ENCODE peak calls at places on chromosomes 2 and 18, in ten cellular contexts. M is K562; S is GM23248; P is stimulated activated CD4-positive, alpha-beta T cell treated with anti-CD3 and anti-CD28 coated beads, Interleukin-12 subunit alpha, Interleukin-12 subunit beta, amount 100 ng/mL, for 4 hours; V is nephron progenitor cell; Y is left colon; I is activated CD4-positive, alpha-beta T cell treated with anti-CD3 and anti-CD28 coated beads for 24 hours; A is NCI-H510A treated with DMSO at 0.1 percent for 48 hours; R is stimulated activated CD8-positive, alpha-beta memory T cell treated with anti-CD3 and anti-CD28 coated beads, Interleukin-7, amount 100 ng/mL, for 1 hour; W is HT-29. D is an unnamed sample.

GRCh38 chr18:34789768-34790344 is 79.8 kb downstream of the DTNA start:
- DNase-seq in R (no peak), P (no peak), Y (no peak), S (peak; percentile 64), V (no peak), A (no peak), M (no peak), I (no peak), W (no peak), D (no peak)

GRCh38 chr2:16506366-16506765 is 159.3 kb downstream of the CYRIA start:
- DNase-seq in Y (no peak), A (no peak), P (no peak), R (no peak), I (no peak), V (no peak), W (no peak), S (no peak), M (peak; percentile 5), D (no peak)

GRCh38 chr2:26422947-26423629 is 21.4 kb downstream of the DRC1 start:
- DNase-seq in V (no peak), R (no peak), S (no peak), M (no peak), Y (no peak), A (no peak), W (no peak), I (no peak), P (no peak), D (no peak)

GRCh38 chr18:21218862-21219261 is 23.2 kb upstream of the GREB1L start:
- DNase-seq in M (no peak), W (no peak), V (no peak), I (no peak), R (no peak), P (no peak), A (no peak), Y (no peak), S (no peak), D (no peak)

GRCh38 chr2:225999692-226000091 is 600.2 kb downstream of the NYAP2 start:
- DNase-seq in I (no peak), P (no peak), M (no peak), V (no peak), W (no peak), Y (no peak), S (no peak), A (no peak), R (no peak), D (no peak)

GRCh38 chr2:64359892-64360657 is 93.9 kb upstream of the LGALSL start:
- DNase-seq in V (no peak), W (peak; percentile 93), Y (peak; percentile 86), A (no peak), S (peak; percentile 99), R (no peak), M (peak; percentile 52), P (peak; percentile 52), I (peak; percentile 25), D (peak; percentile 85)

GRCh38 chr18:23257686-23258565 is 122.6 kb downstream of the CABLES1 start:
- DNase-seq in P (no peak), Y (no peak), W (no peak), A (no peak), S (peak; percentile 87), V (no peak), M (no peak), R (no peak), I (no peak), D (no peak)

GRCh38 chr2:173884403-173884802 is 80.8 kb downstream of the SP3 start:
- DNase-seq in S (peak; percentile 63), W (peak; percentile 78), I (no peak), Y (no peak), R (no peak), M (peak; percentile 74), A (no peak), P (peak; percentile 16), V (peak; percentile 24), D (peak; percentile 34)

GRCh38 chr2:160269803-160270570 is 69.9 kb upstream of the ITGB6 start:
- DNase-seq in R (peak; percentile 41), Y (peak; percentile 83), A (peak; percentile 54), P (peak; percentile 59), M (peak; percentile 67), I (peak; percentile 46), V (peak; percentile 82), W (peak; percentile 80), S (peak; percentile 95), D (peak; percentile 79)

GRCh38 chr2:168518555-168519066 is 62.5 kb downstream of the CERS6 start:
- DNase-seq in V (peak; percentile 10), R (no peak), Y (no peak), P (no peak), S (peak; percentile 64), I (no peak), A (peak; percentile 35), W (no peak), M (peak; percentile 18), D (no peak)

GRCh38 chr2:13616656-13617055 is 899.9 kb downstream of the TRIB2 start:
- DNase-seq in W (no peak), Y (no peak), R (no peak), V (no peak), M (no peak), I (no peak), A (no peak), S (no peak), P (no peak), D (no peak)

GRCh38 chr18:76426738-76427305 is 68.2 kb downstream of the ZNF516 start:
- DNase-seq in R (no peak), P (no peak), Y (no peak), W (peak; percentile 8), A (peak; percentile 63), V (peak; percentile 79), M (peak; percentile 28), S (peak; percentile 58), I (no peak), D (no peak)

GRCh38 chr2:221204699-221205098 is 367.4 kb downstream of the EPHA4 start:
- DNase-seq in A (no peak), W (no peak), I (no peak), M (no peak), R (no peak), V (no peak), S (no peak), P (no peak), Y (no peak), D (no peak)

GRCh38 chr2:159035790-159036411 is 67.5 kb downstream of the TANC1 start:
- DNase-seq in M (peak; percentile 51), W (peak; percentile 84), Y (peak; percentile 81), A (peak; percentile 32), S (peak; percentile 39), I (no peak), R (no peak), P (no peak), V (no peak), D (peak; percentile 65)

GRCh38 chr2:42848726-42849290 is 56.4 kb upstream of the HAAO start:
- DNase-seq in W (no peak), R (no peak), S (no peak), V (no peak), A (no peak), P (no peak), M (no peak), I (no peak), Y (no peak), D (no peak)

GRCh38 chr2:173831312-173832229 is 133.6 kb downstream of the SP3 start:
- DNase-seq in Y (peak; percentile 43), W (no peak), A (no peak), R (no peak), M (no peak), S (peak; percentile 54), P (no peak), V (peak; percentile 38), I (no peak), D (peak; percentile 35)

GRCh38 chr2:218999021-218999880 is 6.0 kb upstream of the CRYBA2 start:
- DNase-seq in R (no peak), W (no peak), P (no peak), Y (no peak), M (peak; percentile 14), V (no peak), S (no peak), A (peak; percentile 76), I (no peak), D (no peak)

GRCh38 chr2:6325616-6326015 is 540.1 kb downstream of the CMPK2 start:
- DNase-seq in I (no peak), P (no peak), V (no peak), A (no peak), S (no peak), W (no peak), R (no peak), Y (no peak), M (no peak), D (no peak)

GRCh38 chr2:200828104-200828503 is 16.4 kb downstream of the BZW1 start:
- DNase-seq in M (no peak), A (no peak), R (no peak), V (no peak), Y (no peak), P (no peak), I (no peak), W (no peak), S (no peak), D (no peak)

GRCh38 chr2:132424526-132425121 is 8.0 kb downstream of the GPR39 start:
- DNase-seq in A (no peak), W (no peak), M (no peak), V (no peak), S (peak; percentile 61), P (no peak), Y (no peak), I (no peak), R (no peak), D (peak; percentile 31)

GRCh38 chr2:11498543-11499034 is 32.6 kb upstream of the E2F6 start:
- DNase-seq in P (no peak), Y (peak; percentile 49), S (peak; percentile 28), I (no peak), M (no peak), W (peak; percentile 49), R (no peak), A (no peak), V (peak; percentile 17), D (peak; percentile 26)

GRCh38 chr2:97726311-97727064 is 13.1 kb downstream of the ZAP70 start:
- DNase-seq in M (no peak), R (no peak), W (no peak), A (no peak), S (no peak), P (no peak), I (no peak), Y (no peak), V (no peak), D (no peak)

GRCh38 chr18:78133729-78134128 is 845.9 kb upstream of the SALL3 start:
- DNase-seq in R (no peak), Y (no peak), M (no peak), I (no peak), A (no peak), W (no peak), V (no peak), P (no peak), S (no peak), D (no peak)

GRCh38 chr2:174158003-174158402 is 90.3 kb downstream of the OLA1 start:
- DNase-seq in A (peak; percentile 55), S (peak; percentile 57), W (peak; percentile 74), I (no peak), V (peak; percentile 41), M (peak; percentile 78), R (no peak), Y (no peak), P (peak; percentile 12), D (peak; percentile 42)

GRCh38 chr2:18253686-18254197 is 306.7 kb downstream of the RDH14 start:
- DNase-seq in P (no peak), W (no peak), I (no peak), A (no peak), V (no peak), R (no peak), S (no peak), M (no peak), Y (no peak), D (no peak)

GRCh38 chr18:6633370-6633769 is 96.1 kb upstream of the ARHGAP28 start:
- DNase-seq in W (no peak), M (no peak), V (no peak), I (no peak), A (peak; percentile 62), P (no peak), R (no peak), Y (no peak), S (no peak), D (no peak)

GRCh38 chr2:109009920-109010610 is 21.0 kb upstream of the EDAR start:
- DNase-seq in A (no peak), Y (no peak), M (no peak), W (peak; percentile 33), S (peak; percentile 77), R (no peak), P (no peak), I (no peak), V (no peak), D (no peak)

GRCh38 chr18:77063256-77063655 is 69.3 kb downstream of the MBP start:
- DNase-seq in M (no peak), Y (no peak), S (no peak), I (peak; percentile 67), A (no peak), W (no peak), V (no peak), P (peak; percentile 55), R (peak; percentile 47), D (peak; percentile 64)

D was measured in colonic mucosa.